ENCODE peak calls at places on chromosomes 2 and 18, in seven cellular contexts. W is right cardiac atrium; A is AG10803; S is HFFc6; Z is activated naive CD4-positive, alpha-beta T cell treated with anti-CD3 and anti-CD28 coated beads for 36 hours; D is AG04450; X is fibroblast of gingiva. E is an unnamed sample.

GRCh38 chr2:143617803-143618415 is 488.7 kb downstream of the ARHGAP15 start:
- DNase-seq in W (no peak), A (no peak), S (no peak), Z (no peak), D (no peak), X (no peak), E (no peak)

GRCh38 chr2:119283873-119284331 is 60.3 kb downstream of the STEAP3 start:
- DNase-seq in W (peak), A (peak), S (peak), Z (no peak), D (no peak), X (peak), E (no peak)

GRCh38 chr2:27860111-27860510 is 30.1 kb downstream of the RBKS start:
- DNase-seq in W (no peak), A (peak), S (peak), Z (no peak), D (peak), X (peak), E (no peak)

GRCh38 chr2:2293527-2294089 is 37.5 kb downstream of the MYT1L start:
- DNase-seq in W (no peak), A (no peak), S (no peak), Z (no peak), D (no peak), X (no peak), E (no peak)

GRCh38 chr18:10927290-10927979 is 221.9 kb downstream of the PIEZO2 start:
- DNase-seq in W (peak), A (peak), S (peak), Z (no peak), D (peak), X (peak), E (no peak)

GRCh38 chr18:47260924-47261701 is 9.7 kb upstream of the SKOR2 start:
- DNase-seq in W (no peak), A (no peak), S (no peak), Z (no peak), D (no peak), X (no peak), E (no peak)

GRCh38 chr2:39728941-39729351 is 50.1 kb downstream of the THUMPD2 start:
- DNase-seq in W (no peak), A (peak), S (peak), Z (peak), D (no peak), X (peak), E (peak)

GRCh38 chr2:111030271-111030891 is 90.3 kb upstream of the BCL2L11 start:
- DNase-seq in W (no peak), A (no peak), S (no peak), Z (no peak), D (no peak), X (no peak), E (no peak)

GRCh38 chr2:237922641-237923361 is 44.0 kb upstream of the UBE2F start:
- DNase-seq in W (no peak), A (no peak), S (no peak), Z (peak), D (no peak), X (no peak), E (peak)